ENCODE peak calls at places on chromosome 9, in ten cellular contexts. W is hypothalamus; Y is Right ventricle myocardium superior; M is cardiac muscle cell; N is fibroblast of the conjunctiva; J is amniotic stem cell; U is stimulated activated CD8-positive, alpha-beta memory T cell treated with anti-CD3 and anti-CD28 coated beads, Interleukin-15, amount 100 ng/mL, for 4 hours; C is NCI-H146; Q is A673; P is posterior cingulate gyrus. Z is an unnamed sample.

GRCh38 chr9:38284768-38285080 is 107.8 kb upstream of the ALDH1B1 start:
- DNase-seq in W (no peak), Y (no peak), M (peak), N (no peak), J (no peak), U (no peak), C (peak), Q (peak), P (no peak), Z (no peak)

GRCh38 chr9:1875251-1875851 is 139.8 kb upstream of the SMARCA2 start:
- DNase-seq in W (no peak), Y (no peak), M (no peak), N (no peak), J (no peak), U (no peak), C (no peak), Q (no peak), P (no peak), Z (no peak)

GRCh38 chr9:37370282-37370681 is 52.2 kb upstream of the GRHPR start:
- DNase-seq in W (no peak), Y (no peak), M (no peak), N (no peak), J (no peak), U (no peak), C (no peak), Q (no peak), P (no peak), Z (no peak)

GRCh38 chr9:75979362-75979761 is 88.9 kb downstream of the PCSK5 start:
- DNase-seq in W (no peak), Y (no peak), M (peak), N (no peak), J (no peak), U (no peak), C (peak), Q (peak), P (no peak), Z (no peak)

GRCh38 chr9:92138157-92138959 is 23.1 kb upstream of the SPTLC1 start:
- DNase-seq in W (peak), Y (peak), M (peak), N (peak), J (peak), U (peak), C (peak), Q (peak), P (peak), Z (peak)

GRCh38 chr9:2771661-2772060 is 54.4 kb downstream of the KCNV2 start:
- DNase-seq in W (no peak), Y (no peak), M (no peak), N (no peak), J (no peak), U (no peak), C (peak), Q (no peak), P (no peak), Z (no peak)

GRCh38 chr9:128689820-128690683 is 1.0 kb downstream of the SET start:
- DNase-seq in W (peak), Y (peak), M (peak), N (no peak), J (no peak), U (peak), C (peak), Q (peak), P (peak), Z (peak)

GRCh38 chr9:84782228-84782866 is 112.8 kb downstream of the NTRK2 start:
- DNase-seq in W (no peak), Y (no peak), M (no peak), N (no peak), J (no peak), U (no peak), C (no peak), Q (no peak), P (no peak), Z (no peak)

GRCh38 chr9:111483419-111483861 is 743 bp downstream of the ECPAS start:
- DNase-seq in W (peak), Y (no peak), M (peak), N (no peak), J (no peak), U (peak), C (peak), Q (peak), P (peak), Z (peak)

GRCh38 chr9:93669958-93670207 is 93.5 kb downstream of the PHF2 start:
- DNase-seq in W (no peak), Y (peak), M (no peak), N (no peak), J (no peak), U (no peak), C (no peak), Q (peak), P (no peak), Z (no peak)

GRCh38 chr9:13941686-13942085 is 372.3 kb downstream of the NFIB start:
- DNase-seq in W (no peak), Y (no peak), M (no peak), N (peak), J (no peak), U (no peak), C (no peak), Q (no peak), P (no peak), Z (no peak)

GRCh38 chr9:73080110-73080683 is 71.5 kb upstream of the ANXA1 start:
- DNase-seq in W (no peak), Y (no peak), M (no peak), N (no peak), J (no peak), U (no peak), C (no peak), Q (no peak), P (no peak), Z (no peak)

GRCh38 chr9:113154471-113154870 is 3.7 kb downstream of the SLC31A2 start:
- DNase-seq in W (peak), Y (no peak), M (no peak), N (no peak), J (no peak), U (no peak), C (no peak), Q (no peak), P (peak), Z (no peak)

GRCh38 chr9:70935856-70936255 is 185.6 kb downstream of the TRPM3 start:
- DNase-seq in W (no peak), Y (no peak), M (no peak), N (no peak), J (no peak), U (no peak), C (no peak), Q (no peak), P (no peak), Z (no peak)